ENCODE peak calls at places on chromosomes 4 and X, in five cellular contexts. G, N, T, P and A are unnamed samples.

GRCh38 chrX:40175416-40176255 is 77.9 kb upstream of the BCOR start:
- DNase-seq in G (no peak), N (no peak), T (peak), P (peak), A (peak)

GRCh38 chr4:138390286-138390685 is 148.1 kb upstream of the SLC7A11 start:
- DNase-seq in G (peak), N (peak), T (no peak), P (no peak), A (no peak)

GRCh38 chr4:10026485-10026884 is 5.2 kb upstream of the SLC2A9 start:
- DNase-seq in G (no peak), N (no peak), T (no peak), P (no peak), A (no peak)

GRCh38 chrX:700936-701335 is 70.3 kb downstream of the SHOX start:
- DNase-seq in G (no peak), N (no peak), T (no peak), P (no peak), A (no peak)

GRCh38 chrX:49205443-49205842 is 5.5 kb upstream of the SYP start:
- DNase-seq in G (no peak), N (no peak), T (no peak), P (no peak), A (no peak)

GRCh38 chr4:24704152-24704551 is 91.2 kb upstream of the SOD3 start:
- DNase-seq in G (no peak), N (no peak), T (no peak), P (no peak), A (no peak)

GRCh38 chr4:89871211-89871610 is 23.4 kb upstream of the MMRN1 start:
- DNase-seq in G (no peak), N (no peak), T (no peak), P (no peak), A (no peak)

GRCh38 chrX:153645921-153646481 is 1.0 kb upstream of the DUSP9 start:
- DNase-seq in G (no peak), N (no peak), T (no peak), P (no peak), A (peak)

GRCh38 chrX:80755174-80755573 is 54.5 kb downstream of the BRWD3 start:
- DNase-seq in G (no peak), N (no peak), T (no peak), P (no peak), A (no peak)

GRCh38 chr4:113292371-113293042 is 243.1 kb downstream of the ANK2 start:
- DNase-seq in G (no peak), N (peak), T (no peak), P (no peak), A (peak)

GRCh38 chr4:75733369-75733768 is 9.0 kb downstream of the USO1 start:
- DNase-seq in G (no peak), N (peak), T (no peak), P (no peak), A (no peak)

GRCh38 chr4:40908702-40909362 is 159.1 kb downstream of the NSUN7 start:
- DNase-seq in G (peak), N (peak), T (peak), P (peak), A (peak)

GRCh38 chr4:119317996-119318395 is 3.9 kb downstream of the FABP2 start:
- DNase-seq in G (no peak), N (no peak), T (no peak), P (no peak), A (no peak)

GRCh38 chr4:53908661-53909078 is 155.7 kb downstream of the CHIC2 start:
- DNase-seq in G (peak), N (peak), T (peak), P (peak), A (peak)

GRCh38 chrX:112521658-112522057 is 158.1 kb downstream of the LHFPL1 start:
- DNase-seq in G (no peak), N (no peak), T (no peak), P (no peak), A (no peak)

GRCh38 chrX:150692837-150693781 is at the start of gene MTMR1:
- DNase-seq in G (no peak), N (no peak), T (no peak), P (peak), A (peak)

GRCh38 chr4:127015616-127016015 is 617.1 kb upstream of the INTU start:
- DNase-seq in G (no peak), N (peak), T (no peak), P (no peak), A (no peak)

GRCh38 chrX:123408856-123409737 is 225.0 kb downstream of the GRIA3 start:
- DNase-seq in G (no peak), N (peak), T (no peak), P (no peak), A (no peak)

GRCh38 chrX:48466696-48467095 is 3.4 kb downstream of the SLC38A5 start:
- DNase-seq in G (no peak), N (no peak), T (no peak), P (no peak), A (no peak)

GRCh38 chr4:159229164-159229563 is 126.3 kb downstream of the RAPGEF2 start:
- DNase-seq in G (peak), N (peak), T (no peak), P (no peak), A (no peak)

GRCh38 chrX:155056877-155057792 is 13.8 kb downstream of the CMC4 start:
- DNase-seq in G (peak), N (peak), T (peak), P (peak), A (peak)

GRCh38 chr4:26806331-26806730 is 54.3 kb upstream of the STIM2 start:
- DNase-seq in G (no peak), N (peak), T (no peak), P (no peak), A (no peak)

GRCh38 chr4:110636677-110637407 is 14.0 kb upstream of the PITX2 start:
- DNase-seq in G (no peak), N (peak), T (no peak), P (no peak), A (no peak)

GRCh38 chr4:54484361-54484760 is 173.4 kb upstream of the KIT start:
- DNase-seq in G (no peak), N (no peak), T (no peak), P (no peak), A (no peak)

GRCh38 chrX:119880552-119881437 is 9.2 kb downstream of the NDUFA1 start:
- DNase-seq in G (peak), N (peak), T (peak), P (no peak), A (no peak)

GRCh38 chrX:12704706-12705105 is 86.5 kb upstream of the PRPS2 start:
- DNase-seq in G (no peak), N (no peak), T (no peak), P (no peak), A (no peak)

GRCh38 chrX:139949703-139950102 is 15.6 kb downstream of the CXorf66 start:
- DNase-seq in G (no peak), N (no peak), T (no peak), P (no peak), A (no peak)

GRCh38 chr4:82784615-82785247 is 13.9 kb downstream of the SCD5 start:
- DNase-seq in G (peak), N (peak), T (no peak), P (no peak), A (no peak)

GRCh38 chr4:1768367-1769034 is 24.6 kb upstream of the FGFR3 start:
- DNase-seq in G (no peak), N (no peak), T (no peak), P (no peak), A (no peak)

GRCh38 chr4:157806176-157806575 is 366.6 kb downstream of the GASK1B start:
- DNase-seq in G (no peak), N (no peak), T (no peak), P (no peak), A (no peak)

GRCh38 chr4:48909697-48910096 is 3.1 kb upstream of the OCIAD2 start:
- DNase-seq in G (peak), N (peak), T (no peak), P (peak), A (peak)
- H3K27ac ChIP-seq in G (peak), N (peak), T (no peak), P (peak), A (no peak)

DNA sequence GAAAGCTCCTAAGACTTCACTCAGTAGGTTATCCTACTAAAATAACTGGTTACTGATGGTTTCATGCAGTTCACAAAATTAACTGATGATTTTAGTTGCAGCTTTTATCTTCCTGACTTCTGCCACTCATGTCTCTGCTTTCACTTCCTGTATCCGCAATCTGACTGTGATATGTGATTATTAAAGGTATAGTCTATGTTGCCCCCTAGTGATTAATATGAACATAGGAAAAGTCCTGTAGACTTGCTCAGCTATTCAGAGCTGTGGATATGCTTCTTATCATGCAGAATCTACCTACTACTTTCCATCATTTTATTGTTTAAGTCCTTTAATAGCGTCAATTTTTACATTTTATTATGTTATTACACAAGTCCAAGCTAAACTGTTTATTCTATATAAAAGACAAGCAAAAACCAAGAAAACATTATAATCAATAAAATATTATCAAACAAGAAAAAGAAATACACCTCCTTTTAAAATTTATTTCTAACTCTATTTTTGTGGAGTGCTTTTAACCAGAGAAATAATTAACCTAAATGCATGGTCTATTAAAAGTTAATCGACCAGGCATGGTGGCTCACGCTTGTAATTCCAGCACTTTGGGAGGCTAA is 40.6 kb upstream of the TLR2 start:
- DNase-seq in G (peak), N (peak), T (no peak), P (no peak), A (no peak)
- TF ChIP-seq CTCF in G (peak), N (peak), T (no peak), P (peak), A (peak)

GRCh38 chrX:125680366-125680765 is 360.7 kb downstream of the TEX13C start:
- DNase-seq in G (no peak), N (no peak), T (no peak), P (no peak), A (no peak)
- H3K27ac ChIP-seq in G (no peak), N (no peak), T (no peak), P (no peak), A (no peak)

GRCh38 chr4:34766935-34767859 is 1477.1 kb downstream of the ARAP2 start:
- DNase-seq in G (no peak), N (no peak), T (no peak), P (no peak), A (no peak)
- TF ChIP-seq CTCF in G (no peak), N (no peak), T (no peak), P (no peak), A (no peak)

GRCh38 chr4:5705672-5706310 is 2.6 kb downstream of the EVC2 start:
- DNase-seq in G (no peak), N (no peak), T (no peak), P (no peak), A (no peak)

GRCh38 chr4:5708171-5708828 is at the start of gene EVC2:
- DNase-seq in G (peak), N (peak), T (peak), P (peak), A (peak)

GRCh38 chr4:5706486-5707290 is 1.7 kb downstream of the EVC2 start:
- DNase-seq in G (no peak), N (no peak), T (no peak), P (no peak), A (no peak)

GRCh38 chr4:5708829-5709680 is 696 bp upstream of the EVC2 start:
- DNase-seq in G (no peak), N (no peak), T (no peak), P (no peak), A (no peak)

GRCh38 chr4:5707366-5708133 is 809 bp downstream of the EVC2 start:
- DNase-seq in G (no peak), N (no peak), T (no peak), P (no peak), A (no peak)
- H3K27ac ChIP-seq in G (peak), N (peak), T (peak), P (peak), A (peak)

DNA sequence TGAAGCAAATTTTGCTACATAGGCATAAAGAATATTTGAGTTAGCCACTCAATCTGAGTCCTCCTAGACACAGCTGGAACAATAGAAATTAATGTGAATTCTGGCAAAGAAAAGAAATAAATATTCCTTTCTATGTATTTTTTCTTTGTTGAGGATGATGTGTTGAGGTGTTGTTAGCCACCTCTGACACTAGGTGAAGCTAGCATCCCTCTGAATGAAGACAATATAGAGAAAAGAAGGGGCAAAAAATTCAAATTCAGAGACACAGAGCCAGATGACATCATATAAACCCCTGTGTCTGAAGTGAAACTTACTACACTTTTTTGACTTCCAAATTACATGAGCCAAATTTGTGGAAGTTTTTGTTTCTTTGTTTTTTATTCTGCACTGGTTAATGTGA is 34.6 kb upstream of the TMPRSS11D start:
- DNase-seq in G (no peak), N (no peak), T (no peak), P (no peak), A (no peak)
- TF ChIP-seq CTCF in G (peak), N (peak), T (no peak), P (no peak), A (no peak)

DNA sequence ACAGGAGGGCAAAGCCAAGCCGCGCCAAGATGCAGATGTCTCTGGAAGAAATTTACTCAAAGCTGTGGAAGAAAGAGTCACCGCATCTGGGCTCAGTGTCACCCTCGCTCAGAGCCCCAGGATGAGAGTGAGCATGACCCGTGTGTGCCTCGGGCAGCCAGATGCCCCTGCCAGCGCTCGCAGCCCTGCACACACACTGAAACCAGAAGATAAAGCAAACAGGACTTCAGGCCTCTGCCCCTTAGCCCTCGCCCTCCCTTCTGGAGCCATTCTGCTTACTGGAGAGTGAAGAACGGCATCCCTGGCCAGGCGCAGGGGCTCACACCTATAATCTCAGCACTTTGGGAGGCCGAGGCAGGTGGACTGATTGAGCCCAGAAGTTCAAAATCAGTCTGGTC is 103.0 kb downstream of the IRF2 start:
- DNase-seq in G (no peak), N (no peak), T (no peak), P (no peak), A (no peak)
- H3K27ac ChIP-seq in G (no peak), N (no peak), T (no peak), P (peak), A (no peak)

DNA sequence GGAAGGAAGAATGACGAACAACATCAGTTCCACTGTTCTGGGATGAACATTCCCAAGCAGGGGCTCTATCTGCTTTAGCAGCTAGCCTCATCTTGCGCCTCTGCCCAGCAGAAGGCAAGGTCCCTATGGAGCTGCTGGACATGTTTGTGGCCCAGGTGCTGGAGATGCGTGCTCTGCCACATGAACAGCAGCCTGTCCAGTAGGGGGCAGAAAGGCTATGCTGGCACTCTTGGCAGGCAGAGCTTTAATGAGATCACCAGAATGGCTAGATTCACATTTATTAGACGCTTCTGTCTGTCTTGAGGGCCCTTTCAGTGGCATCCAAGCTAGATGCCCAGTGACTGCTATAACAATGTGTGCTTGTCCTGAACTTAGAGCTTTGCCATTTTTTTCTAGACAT is 1826.0 kb downstream of the STIM2 start:
- DNase-seq in G (peak), N (peak), T (no peak), P (peak), A (no peak)
- TF ChIP-seq CTCF in G (peak), N (peak), T (no peak), P (peak), A (no peak)

DNA sequence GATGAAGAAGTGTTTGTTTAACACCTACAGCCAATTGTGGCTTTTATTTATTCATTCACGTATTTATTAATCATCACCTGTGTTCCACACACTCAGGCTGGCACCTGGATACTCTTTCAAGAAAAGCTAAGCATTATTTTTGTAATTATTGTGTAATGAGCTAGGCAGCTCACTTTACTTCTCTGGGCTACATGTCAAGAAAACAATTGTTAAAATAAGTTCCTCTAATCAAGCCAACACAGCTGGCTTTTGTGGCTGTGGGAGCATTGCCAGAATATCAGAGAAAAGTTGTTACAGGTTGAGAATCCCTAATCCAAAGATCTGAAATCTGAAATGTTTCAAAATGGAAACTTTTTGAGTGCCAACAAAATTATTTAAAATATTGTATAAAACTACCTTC is 68.7 kb downstream of the CEP44 start:
- DNase-seq in G (no peak), N (no peak), T (no peak), P (no peak), A (no peak)
- H3K27ac ChIP-seq in G (no peak), N (no peak), T (no peak), P (no peak), A (no peak)

GRCh38 chrX:15240414-15240813 is 29.5 kb downstream of the ASB9 start:
- DNase-seq in G (no peak), N (no peak), T (no peak), P (no peak), A (no peak)

GRCh38 chrX:15245896-15246295 is 24.0 kb downstream of the ASB9 start:
- DNase-seq in G (peak), N (no peak), T (no peak), P (no peak), A (no peak)

GRCh38 chrX:15244421-15244820 is 25.5 kb downstream of the ASB9 start:
- DNase-seq in G (no peak), N (no peak), T (no peak), P (no peak), A (no peak)

GRCh38 chrX:15241258-15241657 is 28.6 kb downstream of the ASB9 start:
- DNase-seq in G (no peak), N (no peak), T (no peak), P (no peak), A (no peak)

GRCh38 chrX:15242899-15243555 is 26.9 kb downstream of the ASB9 start:
- DNase-seq in G (peak), N (peak), T (peak), P (no peak), A (no peak)
- TF ChIP-seq CTCF in G (peak), N (peak), T (peak), P (peak), A (peak)